ENCODE peak calls at places on chromosomes 4 and X, in ten cellular contexts. B is adrenal gland; H is substantia nigra; Q is CD4-positive, CD25-positive, alpha-beta regulatory T cell; R is psoas muscle; S is coronary artery; P is stomach; M is pancreas; X is Panc1; C is endodermal cell. I is an unnamed sample.

GRCh38 chr4:63563288-63564014 is 845.8 kb downstream of the TECRL start:
- DNase-seq in B (no peak), H (no peak), Q (no peak), R (no peak), S (no peak), P (no peak), M (no peak), X (no peak), C (peak), I (no peak)

GRCh38 chr4:109947457-109947856 is 34.8 kb downstream of the EGF start:
- DNase-seq in B (no peak), H (no peak), Q (no peak), R (no peak), S (no peak), P (no peak), M (no peak), X (no peak), C (no peak), I (no peak)

GRCh38 chr4:162839814-162840213 is 326.9 kb downstream of the NAF1 start:
- DNase-seq in B (no peak), H (no peak), Q (no peak), R (no peak), S (no peak), P (no peak), M (no peak), X (no peak), C (peak), I (no peak)

GRCh38 chr4:139917896-139918295 is 236.1 kb downstream of the MAML3 start:
- DNase-seq in B (no peak), H (no peak), Q (no peak), R (no peak), S (no peak), P (no peak), M (no peak), X (no peak), C (no peak), I (no peak)

GRCh38 chr4:76087007-76087769 is 12.7 kb downstream of the ART3 start:
- DNase-seq in B (peak), H (peak), Q (no peak), R (peak), S (no peak), P (peak), M (peak), X (peak), C (peak), I (peak)

GRCh38 chrX:149495573-149496071 is 9.5 kb downstream of the IDS start:
- DNase-seq in B (peak), H (no peak), Q (no peak), R (no peak), S (peak), P (no peak), M (no peak), X (peak), C (peak), I (no peak)

GRCh38 chr4:74397748-74398426 is 32.9 kb downstream of the EREG start:
- DNase-seq in B (no peak), H (no peak), Q (no peak), R (no peak), S (no peak), P (no peak), M (no peak), X (no peak), C (no peak), I (no peak)

GRCh38 chrX:10326578-10326977 is 169.8 kb downstream of the CLCN4 start:
- DNase-seq in B (peak), H (no peak), Q (no peak), R (no peak), S (no peak), P (no peak), M (no peak), X (no peak), C (no peak), I (no peak)

GRCh38 chrX:155747520-155747919 is 133.6 kb upstream of the VAMP7 start:
- DNase-seq in B (peak), H (no peak), Q (no peak), R (peak), S (no peak), P (peak), M (peak), X (no peak), C (no peak), I (no peak)

GRCh38 chr4:32841217-32841616 is 2121.0 kb downstream of the PCDH7 start:
- DNase-seq in B (no peak), H (no peak), Q (no peak), R (no peak), S (no peak), P (no peak), M (no peak), X (no peak), C (no peak), I (no peak)

GRCh38 chrX:57929373-57929772 is 19.1 kb upstream of the ZXDA start:
- DNase-seq in B (no peak), H (no peak), Q (no peak), R (no peak), S (no peak), P (no peak), M (no peak), X (no peak), C (no peak), I (no peak)

GRCh38 chrX:149527705-149528104 is 13.1 kb upstream of the EOLA1 start:
- DNase-seq in B (peak), H (no peak), Q (peak), R (no peak), S (no peak), P (no peak), M (no peak), X (peak), C (peak), I (no peak)

GRCh38 chr4:48180234-48180633 is 46.2 kb upstream of the TXK start:
- DNase-seq in B (no peak), H (no peak), Q (no peak), R (no peak), S (no peak), P (no peak), M (no peak), X (no peak), C (no peak), I (no peak)

GRCh38 chr4:15765306-15765705 is 12.8 kb upstream of the CD38 start:
- DNase-seq in B (no peak), H (no peak), Q (no peak), R (no peak), S (no peak), P (no peak), M (no peak), X (no peak), C (no peak), I (no peak)

GRCh38 chrX:47849776-47850175 is 13.1 kb downstream of the ZNF81 start:
- DNase-seq in B (no peak), H (no peak), Q (no peak), R (no peak), S (no peak), P (no peak), M (no peak), X (no peak), C (no peak), I (no peak)

GRCh38 chr4:5165419-5166369 is 114.4 kb downstream of the STK32B start:
- DNase-seq in B (no peak), H (no peak), Q (no peak), R (no peak), S (no peak), P (no peak), M (no peak), X (no peak), C (peak), I (no peak)

GRCh38 chrX:10450229-10450958 is 170.0 kb downstream of the MID1 start:
- DNase-seq in B (no peak), H (no peak), Q (no peak), R (no peak), S (no peak), P (no peak), M (no peak), X (no peak), C (no peak), I (no peak)

GRCh38 chr4:153127773-153128494 is 76.3 kb upstream of the TRIM2 start:
- DNase-seq in B (peak), H (peak), Q (peak), R (peak), S (no peak), P (peak), M (peak), X (no peak), C (peak), I (peak)

GRCh38 chr4:18294846-18295245 is 273.3 kb upstream of the LCORL start:
- DNase-seq in B (no peak), H (no peak), Q (no peak), R (no peak), S (no peak), P (no peak), M (no peak), X (no peak), C (no peak), I (no peak)

GRCh38 chr4:24055623-24056022 is 165.8 kb upstream of the PPARGC1A start:
- DNase-seq in B (no peak), H (no peak), Q (no peak), R (no peak), S (no peak), P (peak), M (no peak), X (no peak), C (no peak), I (no peak)

GRCh38 chr4:141058739-141059507 is 74.3 kb downstream of the RNF150 start:
- DNase-seq in B (no peak), H (no peak), Q (no peak), R (no peak), S (no peak), P (no peak), M (no peak), X (no peak), C (no peak), I (no peak)

GRCh38 chrX:132216806-132217202 is 2.4 kb downstream of the RAP2C start:
- DNase-seq in B (no peak), H (no peak), Q (peak), R (no peak), S (no peak), P (no peak), M (no peak), X (no peak), C (no peak), I (no peak)

GRCh38 chr4:94561249-94562024 is 109.7 kb downstream of the PDLIM5 start:
- DNase-seq in B (no peak), H (no peak), Q (no peak), R (no peak), S (no peak), P (no peak), M (no peak), X (no peak), C (no peak), I (no peak)
- H3K27ac ChIP-seq in B (no peak), H (no peak), Q (no peak), R (peak), S (peak), P (no peak), M (no peak), X (no peak), C (no peak), I (no peak)

GRCh38 chr4:143626134-143626859 is 74.2 kb downstream of the FREM3 start:
- DNase-seq in B (peak), H (no peak), Q (no peak), R (peak), S (peak), P (peak), M (no peak), X (no peak), C (no peak), I (no peak)
- H3K27ac ChIP-seq in B (peak), H (no peak), Q (no peak), R (peak), S (peak), P (no peak), M (no peak), X (no peak), C (no peak), I (no peak)

DNA sequence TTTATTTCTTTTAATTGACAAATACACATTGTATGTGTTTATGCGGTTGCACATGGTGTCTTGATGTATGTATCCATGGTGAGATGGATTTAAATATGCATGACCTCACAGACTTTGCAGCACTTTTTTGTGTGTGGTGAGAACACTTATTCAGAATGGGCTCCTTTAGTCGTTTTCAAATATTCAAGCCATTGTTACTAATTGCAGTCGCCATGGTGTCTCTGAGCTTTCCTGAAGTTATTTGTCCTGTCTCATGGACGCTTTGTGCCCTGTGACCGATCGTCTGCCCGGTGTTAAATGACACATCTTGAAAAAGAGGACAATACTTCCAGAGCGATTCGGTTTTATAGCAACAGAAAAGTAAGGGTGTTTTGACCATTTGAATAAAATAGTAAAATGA is 14.4 kb downstream of the CD99 start:
- DNase-seq in B (no peak), H (no peak), Q (no peak), R (no peak), S (no peak), P (no peak), M (no peak), X (no peak), C (no peak), I (no peak)
- H3K27ac ChIP-seq in B (no peak), H (no peak), Q (no peak), R (peak), S (no peak), P (peak), M (no peak), X (no peak), C (peak), I (no peak)

GRCh38 chrX:49310371-49310770 is 6.9 kb downstream of the GAGE10 start:
- DNase-seq in B (no peak), H (no peak), Q (no peak), R (no peak), S (no peak), P (no peak), M (no peak), X (no peak), C (peak), I (no peak)
- H3K27ac ChIP-seq in B (no peak), H (no peak), Q (no peak), R (no peak), S (no peak), P (peak), M (no peak), X (no peak), C (no peak), I (no peak)

GRCh38 chrX:130111220-130111934 is 1.1 kb upstream of the ELF4 start:
- DNase-seq in B (no peak), H (no peak), Q (no peak), R (no peak), S (no peak), P (no peak), M (no peak), X (no peak), C (no peak), I (no peak)
- H3K27ac ChIP-seq in B (peak), H (no peak), Q (peak), R (no peak), S (peak), P (peak), M (no peak), X (peak), C (no peak), I (no peak)

GRCh38 chrX:24113161-24113560 is 36.4 kb upstream of the ZFX start:
- DNase-seq in B (no peak), H (no peak), Q (no peak), R (no peak), S (no peak), P (no peak), M (no peak), X (no peak), C (no peak), I (no peak)

DNA sequence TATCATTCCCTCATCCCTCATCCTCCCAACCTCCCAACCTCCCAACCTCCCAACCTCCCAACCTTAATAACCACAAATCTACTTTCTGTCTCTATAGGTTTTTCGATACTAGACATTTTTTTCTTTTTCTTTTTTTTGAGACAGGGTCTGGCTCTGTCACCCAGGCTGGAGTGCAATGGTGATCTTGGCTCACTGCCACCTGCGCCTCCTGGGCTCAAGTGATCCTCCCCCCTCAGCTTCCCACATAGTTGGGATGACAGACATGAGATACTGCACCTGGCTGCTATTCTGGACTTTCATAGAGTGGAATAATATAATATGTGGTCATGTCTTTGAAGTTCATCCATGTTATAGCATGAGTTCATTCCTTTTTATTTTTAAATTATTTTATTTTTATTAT is 39.5 kb upstream of the ZFX start:
- DNase-seq in B (no peak), H (no peak), Q (no peak), R (no peak), S (no peak), P (no peak), M (no peak), X (no peak), C (no peak), I (no peak)
- H3K27ac ChIP-seq in B (no peak), H (no peak), Q (no peak), R (no peak), S (no peak), P (no peak), M (no peak), X (no peak), C (no peak), I (no peak)

DNA sequence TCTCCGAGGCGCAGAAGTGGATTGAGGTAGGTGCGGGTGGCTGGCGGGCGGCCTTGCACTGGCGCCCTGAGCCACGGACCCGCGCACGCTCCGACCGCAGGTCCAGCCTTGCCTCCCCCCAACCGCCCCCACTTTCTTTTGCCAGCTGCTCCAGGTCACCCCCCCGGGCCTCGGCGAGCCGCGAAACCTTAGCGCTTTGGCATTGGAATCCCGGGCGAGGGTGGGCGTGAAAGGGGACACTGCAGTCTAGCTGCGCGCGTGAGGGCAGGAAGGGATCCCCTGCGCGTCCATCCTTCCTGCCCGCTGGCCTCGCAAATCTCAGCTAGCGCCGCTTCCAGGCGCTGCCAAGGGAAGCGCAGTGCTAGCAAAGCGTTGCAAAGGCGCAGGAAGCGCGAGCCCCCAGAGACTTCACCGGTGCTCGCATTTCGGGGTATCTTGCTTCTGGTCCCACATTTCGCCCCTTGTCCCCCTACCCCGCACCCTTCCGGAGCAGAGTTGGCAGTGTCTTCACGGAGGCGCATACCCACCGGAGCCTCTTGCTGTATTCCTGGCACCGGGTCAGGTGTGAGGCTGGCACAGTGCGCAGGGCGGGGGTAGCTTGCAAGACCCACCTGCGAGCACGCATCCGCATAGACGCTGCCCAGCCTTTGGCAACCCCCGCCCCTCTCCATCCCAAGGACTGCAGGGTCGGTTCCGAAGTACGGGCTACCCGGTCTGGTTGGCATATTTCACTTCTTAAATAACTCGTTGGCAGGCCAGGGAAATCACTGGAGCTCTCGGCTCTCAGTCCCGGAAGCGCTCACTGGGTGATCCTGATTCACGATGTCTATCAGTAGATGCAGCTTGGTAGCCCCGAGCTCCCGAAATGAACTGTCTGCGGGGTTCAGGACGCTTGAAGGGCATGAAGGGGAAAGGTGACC is 104.4 kb downstream of the UCHL1 start:
- DNase-seq in B (peak), H (peak), Q (no peak), R (peak), S (no peak), P (peak), M (peak), X (no peak), C (peak), I (no peak)
- H3K27ac ChIP-seq in B (peak), H (peak), Q (no peak), R (peak), S (peak), P (peak), M (peak), X (no peak), C (no peak), I (peak)